ENCODE peak calls at places on chromosomes 7 and 10, in seven cellular contexts. One of them, this sample, is unnamed.

GRCh38 chr10:86113501-86113900 is 253.1 kb downstream of the GRID1 start:
- DNase-seq in thoracic aorta: no peak
- DNase-seq in dorsolateral prefrontal cortex: no peak
- DNase-seq in WTC11: no peak
- DNase-seq in fibroblast of lung: no peak
- DNase-seq in GM13976: no peak
- DNase-seq in AG09319: no peak
- DNase-seq in this sample: no peak

GRCh38 chr10:132708936-132709335 is 77.0 kb downstream of the NKX6-2 start:
- DNase-seq in thoracic aorta: no peak
- DNase-seq in dorsolateral prefrontal cortex: peak
- DNase-seq in WTC11: no peak
- DNase-seq in fibroblast of lung: no peak
- DNase-seq in GM13976: no peak
- DNase-seq in AG09319: no peak
- DNase-seq in this sample: peak

GRCh38 chr7:118029881-118030422 is 154.0 kb upstream of the LSM8 start:
- DNase-seq in thoracic aorta: no peak
- DNase-seq in dorsolateral prefrontal cortex: no peak
- DNase-seq in WTC11: no peak
- DNase-seq in fibroblast of lung: no peak
- DNase-seq in GM13976: no peak
- DNase-seq in AG09319: no peak
- DNase-seq in this sample: no peak

GRCh38 chr10:132575320-132576201 is 38.0 kb downstream of the INPP5A start:
- DNase-seq in thoracic aorta: no peak
- DNase-seq in dorsolateral prefrontal cortex: no peak
- DNase-seq in WTC11: no peak
- DNase-seq in fibroblast of lung: peak
- DNase-seq in GM13976: peak
- DNase-seq in AG09319: peak
- DNase-seq in this sample: no peak

GRCh38 chr7:133352430-133352829 is 99.6 kb downstream of the EXOC4 start:
- DNase-seq in thoracic aorta: no peak
- DNase-seq in dorsolateral prefrontal cortex: no peak
- DNase-seq in WTC11: no peak
- DNase-seq in fibroblast of lung: no peak
- DNase-seq in GM13976: no peak
- DNase-seq in AG09319: no peak
- DNase-seq in this sample: no peak

GRCh38 chr10:101060951-101061813 is 607 bp upstream of the KAZALD1 start:
- DNase-seq in thoracic aorta: peak
- DNase-seq in dorsolateral prefrontal cortex: peak
- DNase-seq in WTC11: peak
- DNase-seq in fibroblast of lung: peak
- DNase-seq in GM13976: peak
- DNase-seq in AG09319: peak
- DNase-seq in this sample: peak

GRCh38 chr7:99372275-99373085 is 2.0 kb upstream of the ARPC1B start:
- DNase-seq in thoracic aorta: no peak
- DNase-seq in dorsolateral prefrontal cortex: no peak
- DNase-seq in WTC11: no peak
- DNase-seq in fibroblast of lung: peak
- DNase-seq in GM13976: no peak
- DNase-seq in AG09319: no peak
- DNase-seq in this sample: no peak

GRCh38 chr7:4241791-4242190 is 440.3 kb upstream of the FOXK1 start:
- DNase-seq in thoracic aorta: no peak
- DNase-seq in dorsolateral prefrontal cortex: no peak
- DNase-seq in WTC11: peak
- DNase-seq in fibroblast of lung: no peak
- DNase-seq in GM13976: no peak
- DNase-seq in AG09319: no peak
- DNase-seq in this sample: no peak

GRCh38 chr10:58107506-58107905 is 160.2 kb downstream of the IPMK start:
- DNase-seq in thoracic aorta: no peak
- DNase-seq in dorsolateral prefrontal cortex: no peak
- DNase-seq in WTC11: no peak
- DNase-seq in fibroblast of lung: peak
- DNase-seq in GM13976: no peak
- DNase-seq in AG09319: no peak
- DNase-seq in this sample: no peak

GRCh38 chr7:5528071-5528814 is 104.6 kb upstream of the TNRC18 start:
- DNase-seq in thoracic aorta: no peak
- DNase-seq in dorsolateral prefrontal cortex: no peak
- DNase-seq in WTC11: no peak
- DNase-seq in fibroblast of lung: peak
- DNase-seq in GM13976: no peak
- DNase-seq in AG09319: no peak
- DNase-seq in this sample: no peak

GRCh38 chr10:101769541-101770180 is 6.3 kb downstream of the FGF8 start:
- DNase-seq in thoracic aorta: no peak
- DNase-seq in dorsolateral prefrontal cortex: no peak
- DNase-seq in WTC11: no peak
- DNase-seq in fibroblast of lung: no peak
- DNase-seq in GM13976: peak
- DNase-seq in AG09319: no peak
- DNase-seq in this sample: no peak

GRCh38 chr7:92808635-92809034 is 27.7 kb downstream of the CDK6 start:
- DNase-seq in thoracic aorta: no peak
- DNase-seq in dorsolateral prefrontal cortex: no peak
- DNase-seq in WTC11: no peak
- DNase-seq in fibroblast of lung: peak
- DNase-seq in GM13976: no peak
- DNase-seq in AG09319: no peak
- DNase-seq in this sample: no peak

DNA sequence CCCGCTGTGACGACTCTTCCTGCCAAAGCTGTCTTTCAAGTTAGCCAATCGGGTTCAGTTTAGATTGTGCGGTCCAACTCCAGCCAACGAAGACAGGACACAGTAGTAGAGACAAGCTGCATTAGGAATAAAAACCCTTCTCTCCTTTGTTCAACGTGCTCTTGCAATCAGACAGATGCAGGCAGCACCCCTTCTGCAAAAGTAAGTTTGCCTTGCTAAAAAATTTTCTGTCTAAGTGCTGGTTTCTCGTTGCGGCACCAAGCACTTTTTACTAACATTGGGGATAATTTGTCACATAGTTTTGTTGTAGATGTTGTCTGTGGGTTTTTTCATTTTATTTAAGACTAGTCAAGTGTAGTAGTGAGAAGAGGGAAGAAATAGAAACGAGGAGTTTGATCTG is 58.1 kb downstream of the MINPP1 start:
- DNase-seq in thoracic aorta: no peak
- DNase-seq in dorsolateral prefrontal cortex: no peak
- DNase-seq in WTC11: no peak
- DNase-seq in fibroblast of lung: no peak
- DNase-seq in GM13976: no peak
- DNase-seq in AG09319: no peak
- DNase-seq in this sample: no peak
- TF ChIP-seq CTCF in thoracic aorta: no peak
- TF ChIP-seq CTCF in dorsolateral prefrontal cortex: no peak
- TF ChIP-seq CTCF in WTC11: no peak
- TF ChIP-seq CTCF in fibroblast of lung: no peak
- TF ChIP-seq CTCF in GM13976: no peak
- TF ChIP-seq CTCF in AG09319: no peak
- TF ChIP-seq CTCF in this sample: no peak

GRCh38 chr7:27382307-27382706 is 139.7 kb downstream of the EVX1 start:
- DNase-seq in thoracic aorta: no peak
- DNase-seq in dorsolateral prefrontal cortex: no peak
- DNase-seq in WTC11: no peak
- DNase-seq in fibroblast of lung: no peak
- DNase-seq in GM13976: no peak
- DNase-seq in AG09319: no peak
- DNase-seq in this sample: no peak

GRCh38 chr7:27375958-27376357 is 133.4 kb downstream of the EVX1 start:
- DNase-seq in thoracic aorta: no peak
- DNase-seq in dorsolateral prefrontal cortex: no peak
- DNase-seq in WTC11: peak
- DNase-seq in fibroblast of lung: no peak
- DNase-seq in GM13976: no peak
- DNase-seq in AG09319: no peak
- DNase-seq in this sample: no peak

GRCh38 chr7:27374958-27375841 is 132.6 kb downstream of the EVX1 start:
- DNase-seq in thoracic aorta: no peak
- DNase-seq in dorsolateral prefrontal cortex: no peak
- DNase-seq in WTC11: no peak
- DNase-seq in fibroblast of lung: no peak
- DNase-seq in GM13976: no peak
- DNase-seq in AG09319: no peak
- DNase-seq in this sample: no peak

DNA sequence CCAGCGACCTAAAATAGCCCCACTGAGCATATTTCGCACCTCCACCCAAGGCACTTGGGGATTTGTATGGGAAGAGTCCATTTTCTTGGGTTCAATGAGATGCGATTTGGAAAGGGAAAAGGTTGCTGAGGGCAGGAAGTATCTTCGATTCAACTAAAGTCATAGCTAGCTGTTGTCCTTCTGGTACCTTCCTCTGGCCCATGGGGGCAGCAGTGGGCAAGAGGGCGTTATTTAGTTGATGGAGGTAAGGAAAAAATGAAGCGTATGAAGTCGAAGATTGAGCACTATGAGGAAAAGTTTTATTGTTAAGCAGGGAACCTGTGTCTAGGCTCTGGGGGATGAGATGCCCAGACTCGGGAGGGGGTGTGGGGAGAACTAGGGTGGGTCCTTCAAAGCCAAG is 135.4 kb downstream of the EVX1 start:
- DNase-seq in thoracic aorta: no peak
- DNase-seq in dorsolateral prefrontal cortex: no peak
- DNase-seq in WTC11: peak
- DNase-seq in fibroblast of lung: no peak
- DNase-seq in GM13976: no peak
- DNase-seq in AG09319: no peak
- DNase-seq in this sample: no peak
- TF ChIP-seq CTCF in thoracic aorta: no peak
- TF ChIP-seq CTCF in dorsolateral prefrontal cortex: no peak
- TF ChIP-seq CTCF in WTC11: no peak
- TF ChIP-seq CTCF in fibroblast of lung: no peak
- TF ChIP-seq CTCF in GM13976: no peak
- TF ChIP-seq CTCF in AG09319: peak
- TF ChIP-seq CTCF in this sample: no peak

GRCh38 chr7:42611961-42612360 is 299.9 kb downstream of the C7orf25 start:
- DNase-seq in thoracic aorta: no peak
- DNase-seq in dorsolateral prefrontal cortex: no peak
- DNase-seq in WTC11: no peak
- DNase-seq in fibroblast of lung: no peak
- DNase-seq in GM13976: no peak
- DNase-seq in AG09319: no peak
- DNase-seq in this sample: no peak

GRCh38 chr7:42614636-42615035 is 297.2 kb downstream of the C7orf25 start:
- DNase-seq in thoracic aorta: no peak
- DNase-seq in dorsolateral prefrontal cortex: no peak
- DNase-seq in WTC11: no peak
- DNase-seq in fibroblast of lung: no peak
- DNase-seq in GM13976: no peak
- DNase-seq in AG09319: no peak
- DNase-seq in this sample: no peak

GRCh38 chr7:42606217-42606905 is 305.5 kb downstream of the C7orf25 start:
- DNase-seq in thoracic aorta: no peak
- DNase-seq in dorsolateral prefrontal cortex: no peak
- DNase-seq in WTC11: no peak
- DNase-seq in fibroblast of lung: peak
- DNase-seq in GM13976: no peak
- DNase-seq in AG09319: no peak
- DNase-seq in this sample: no peak

GRCh38 chr7:42617071-42617705 is 294.7 kb downstream of the C7orf25 start:
- DNase-seq in thoracic aorta: no peak
- DNase-seq in dorsolateral prefrontal cortex: no peak
- DNase-seq in WTC11: no peak
- DNase-seq in fibroblast of lung: peak
- DNase-seq in GM13976: no peak
- DNase-seq in AG09319: no peak
- DNase-seq in this sample: no peak

DNA sequence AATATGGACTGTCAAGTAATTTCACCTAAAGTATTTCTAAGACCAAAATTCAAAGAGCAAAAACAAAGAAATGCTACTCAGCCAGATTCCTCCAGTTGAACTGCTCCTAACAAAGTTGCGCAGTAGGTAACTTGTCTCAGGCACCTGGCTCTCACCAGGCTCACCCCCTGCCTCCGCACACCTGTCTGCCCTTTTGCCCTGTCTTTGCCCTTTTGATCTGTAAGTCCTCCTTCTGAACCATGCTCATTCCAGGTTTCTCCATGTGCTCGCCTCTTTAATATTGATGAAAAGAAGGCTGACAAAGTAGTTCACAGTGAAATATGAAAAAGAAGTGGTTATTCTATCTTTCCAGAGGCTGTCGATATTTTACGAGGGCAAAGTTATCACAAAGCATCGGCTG is 300.3 kb downstream of the C7orf25 start:
- DNase-seq in thoracic aorta: no peak
- DNase-seq in dorsolateral prefrontal cortex: no peak
- DNase-seq in WTC11: no peak
- DNase-seq in fibroblast of lung: no peak
- DNase-seq in GM13976: no peak
- DNase-seq in AG09319: no peak
- DNase-seq in this sample: no peak
- TF ChIP-seq CTCF in thoracic aorta: no peak
- TF ChIP-seq CTCF in dorsolateral prefrontal cortex: no peak
- TF ChIP-seq CTCF in WTC11: no peak
- TF ChIP-seq CTCF in fibroblast of lung: no peak
- TF ChIP-seq CTCF in GM13976: no peak
- TF ChIP-seq CTCF in AG09319: no peak
- TF ChIP-seq CTCF in this sample: no peak

DNA sequence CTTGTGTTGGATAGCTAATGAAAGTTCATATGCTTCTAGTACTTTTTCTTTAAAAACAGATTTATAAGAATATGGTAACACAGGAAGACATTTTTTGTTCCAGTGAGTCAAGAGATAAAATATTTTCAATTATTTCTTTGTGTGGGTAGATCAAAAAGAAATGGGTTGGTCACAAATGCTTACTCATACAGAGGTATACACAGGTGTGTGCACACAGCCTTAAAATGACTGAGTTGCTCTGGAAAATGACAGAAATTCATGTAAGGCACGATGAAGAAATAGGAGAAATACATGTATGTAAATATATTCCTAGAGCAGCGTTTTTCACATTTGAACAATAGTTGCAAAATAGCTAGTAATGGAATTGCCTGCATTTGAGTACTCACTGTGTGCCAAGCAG is 66.0 kb downstream of the ST7 start:
- DNase-seq in thoracic aorta: no peak
- DNase-seq in dorsolateral prefrontal cortex: no peak
- DNase-seq in WTC11: no peak
- DNase-seq in fibroblast of lung: no peak
- DNase-seq in GM13976: no peak
- DNase-seq in AG09319: no peak
- DNase-seq in this sample: no peak
- TF ChIP-seq CTCF in thoracic aorta: no peak
- TF ChIP-seq CTCF in dorsolateral prefrontal cortex: no peak
- TF ChIP-seq CTCF in WTC11: no peak
- TF ChIP-seq CTCF in fibroblast of lung: no peak
- TF ChIP-seq CTCF in GM13976: no peak
- TF ChIP-seq CTCF in AG09319: no peak
- TF ChIP-seq CTCF in this sample: no peak

GRCh38 chr10:1715821-1716220 is 21.5 kb downstream of the ADARB2 start:
- DNase-seq in thoracic aorta: no peak
- DNase-seq in dorsolateral prefrontal cortex: peak
- DNase-seq in WTC11: peak
- DNase-seq in fibroblast of lung: no peak
- DNase-seq in GM13976: peak
- DNase-seq in AG09319: no peak
- DNase-seq in this sample: no peak
- TF ChIP-seq CTCF in thoracic aorta: no peak
- TF ChIP-seq CTCF in dorsolateral prefrontal cortex: no peak
- TF ChIP-seq CTCF in WTC11: peak
- TF ChIP-seq CTCF in fibroblast of lung: no peak
- TF ChIP-seq CTCF in GM13976: peak
- TF ChIP-seq CTCF in AG09319: no peak
- TF ChIP-seq CTCF in this sample: no peak